ENCODE peak calls at places on chromosome 4, in five cellular contexts. One of them, this sample, is unnamed.

GRCh38 chr4:153204247-153205027 is at the start of gene TRIM2:
- DNase-seq in GM12865: no peak
- DNase-seq in osteocyte: no peak
- DNase-seq in brain microvascular endothelial cell: peak
- DNase-seq in cardiac fibroblast: peak
- DNase-seq in this sample: no peak

GRCh38 chr4:26175016-26175786 is 145.6 kb upstream of the RBPJ start:
- DNase-seq in GM12865: peak
- DNase-seq in osteocyte: no peak
- DNase-seq in brain microvascular endothelial cell: no peak
- DNase-seq in cardiac fibroblast: no peak
- DNase-seq in this sample: no peak

GRCh38 chr4:57109847-57110634 is at the start of gene IGFBP7:
- DNase-seq in GM12865: no peak
- DNase-seq in osteocyte: peak
- DNase-seq in brain microvascular endothelial cell: no peak
- DNase-seq in cardiac fibroblast: peak
- DNase-seq in this sample: no peak

GRCh38 chr4:53361451-53361850 is 4.4 kb downstream of the SCFD2 start:
- DNase-seq in GM12865: no peak
- DNase-seq in osteocyte: no peak
- DNase-seq in brain microvascular endothelial cell: peak
- DNase-seq in cardiac fibroblast: peak
- DNase-seq in this sample: no peak

GRCh38 chr4:8192748-8193738 is 6.0 kb upstream of the SH3TC1 start:
- DNase-seq in GM12865: peak
- DNase-seq in osteocyte: no peak
- DNase-seq in brain microvascular endothelial cell: peak
- DNase-seq in cardiac fibroblast: peak
- DNase-seq in this sample: no peak

GRCh38 chr4:77158487-77158861 is 1.5 kb downstream of the CCNG2 start:
- DNase-seq in GM12865: no peak
- DNase-seq in osteocyte: no peak
- DNase-seq in brain microvascular endothelial cell: no peak
- DNase-seq in cardiac fibroblast: peak
- DNase-seq in this sample: no peak

GRCh38 chr4:6116696-6117285 is 83.6 kb downstream of the JAKMIP1 start:
- DNase-seq in GM12865: no peak
- DNase-seq in osteocyte: no peak
- DNase-seq in brain microvascular endothelial cell: no peak
- DNase-seq in cardiac fibroblast: no peak
- DNase-seq in this sample: no peak

GRCh38 chr4:8261851-8262535 is 7.6 kb upstream of the HTRA3 start:
- DNase-seq in GM12865: no peak
- DNase-seq in osteocyte: no peak
- DNase-seq in brain microvascular endothelial cell: no peak
- DNase-seq in cardiac fibroblast: no peak
- DNase-seq in this sample: no peak

GRCh38 chr4:186144596-186145569 is 40.4 kb downstream of the FAM149A start:
- DNase-seq in GM12865: peak
- DNase-seq in osteocyte: no peak
- DNase-seq in brain microvascular endothelial cell: peak
- DNase-seq in cardiac fibroblast: peak
- DNase-seq in this sample: no peak

GRCh38 chr4:24425868-24426267 is 158.5 kb downstream of the DHX15 start:
- DNase-seq in GM12865: no peak
- DNase-seq in osteocyte: no peak
- DNase-seq in brain microvascular endothelial cell: no peak
- DNase-seq in cardiac fibroblast: no peak
- DNase-seq in this sample: no peak

GRCh38 chr4:151117371-151117962 is 18.0 kb downstream of the RPS3A start:
- DNase-seq in GM12865: peak
- DNase-seq in osteocyte: no peak
- DNase-seq in brain microvascular endothelial cell: peak
- DNase-seq in cardiac fibroblast: peak
- DNase-seq in this sample: no peak